ENCODE peak calls at places on chromosomes 1 and 21, in eight cellular contexts. One of them, this sample, is unnamed.

GRCh38 chr1:156483397-156483796 is 17.2 kb downstream of the MEF2D start:
- DNase-seq in A549: no peak
- DNase-seq in ureter: no peak
- DNase-seq in kidney epithelial cell: no peak
- DNase-seq in astrocyte: no peak
- DNase-seq in cardiac fibroblast: no peak
- DNase-seq in GM13976: no peak
- DNase-seq in stimulated activated CD4-positive, alpha-beta T cell treated with anti-CD3 and anti-CD28 coated beads, Interleukin-1b, Interleukin-23, amount 100 ng/mL, for 1 hour: no peak
- DNase-seq in this sample: no peak

GRCh38 chr1:8078176-8078671 is 52.1 kb upstream of the ERRFI1 start:
- DNase-seq in stimulated activated CD4-positive, alpha-beta T cell treated with anti-CD3 and anti-CD28 coated beads, Interleukin-1b, Interleukin-23, amount 100 ng/mL, for 1 hour: no peak
- DNase-seq in ureter: no peak
- DNase-seq in cardiac fibroblast: peak
- DNase-seq in kidney epithelial cell: peak
- DNase-seq in astrocyte: peak
- DNase-seq in A549: no peak
- DNase-seq in GM13976: no peak
- DNase-seq in this sample: peak

GRCh38 chr1:17680335-17680734 is 74.8 kb upstream of the ACTL8 start:
- DNase-seq in cardiac fibroblast: no peak
- DNase-seq in A549: no peak
- DNase-seq in astrocyte: no peak
- DNase-seq in kidney epithelial cell: no peak
- DNase-seq in GM13976: no peak
- DNase-seq in stimulated activated CD4-positive, alpha-beta T cell treated with anti-CD3 and anti-CD28 coated beads, Interleukin-1b, Interleukin-23, amount 100 ng/mL, for 1 hour: no peak
- DNase-seq in ureter: no peak
- DNase-seq in this sample: no peak

GRCh38 chr1:172122381-172122780 is 281.1 kb downstream of the DNM3 start:
- DNase-seq in cardiac fibroblast: no peak
- DNase-seq in astrocyte: no peak
- DNase-seq in GM13976: no peak
- DNase-seq in A549: no peak
- DNase-seq in stimulated activated CD4-positive, alpha-beta T cell treated with anti-CD3 and anti-CD28 coated beads, Interleukin-1b, Interleukin-23, amount 100 ng/mL, for 1 hour: no peak
- DNase-seq in kidney epithelial cell: no peak
- DNase-seq in ureter: no peak
- DNase-seq in this sample: no peak

GRCh38 chr1:63691672-63692425 is 82.0 kb upstream of the ROR1 start:
- DNase-seq in kidney epithelial cell: peak
- DNase-seq in ureter: peak
- DNase-seq in cardiac fibroblast: peak
- DNase-seq in GM13976: peak
- DNase-seq in stimulated activated CD4-positive, alpha-beta T cell treated with anti-CD3 and anti-CD28 coated beads, Interleukin-1b, Interleukin-23, amount 100 ng/mL, for 1 hour: no peak
- DNase-seq in A549: peak
- DNase-seq in astrocyte: peak
- DNase-seq in this sample: peak

GRCh38 chr1:157302724-157303123 is 164.5 kb upstream of the ETV3 start:
- DNase-seq in kidney epithelial cell: no peak
- DNase-seq in stimulated activated CD4-positive, alpha-beta T cell treated with anti-CD3 and anti-CD28 coated beads, Interleukin-1b, Interleukin-23, amount 100 ng/mL, for 1 hour: no peak
- DNase-seq in A549: no peak
- DNase-seq in astrocyte: no peak
- DNase-seq in GM13976: peak
- DNase-seq in ureter: no peak
- DNase-seq in cardiac fibroblast: no peak
- DNase-seq in this sample: no peak

GRCh38 chr1:152349611-152350010 is 10.2 kb downstream of the FLG2 start:
- DNase-seq in ureter: no peak
- DNase-seq in kidney epithelial cell: no peak
- DNase-seq in stimulated activated CD4-positive, alpha-beta T cell treated with anti-CD3 and anti-CD28 coated beads, Interleukin-1b, Interleukin-23, amount 100 ng/mL, for 1 hour: no peak
- DNase-seq in GM13976: no peak
- DNase-seq in A549: no peak
- DNase-seq in astrocyte: no peak
- DNase-seq in cardiac fibroblast: no peak
- DNase-seq in this sample: no peak

GRCh38 chr1:55384589-55385136 is 169.5 kb upstream of the USP24 start:
- DNase-seq in A549: no peak
- DNase-seq in astrocyte: no peak
- DNase-seq in cardiac fibroblast: no peak
- DNase-seq in kidney epithelial cell: no peak
- DNase-seq in stimulated activated CD4-positive, alpha-beta T cell treated with anti-CD3 and anti-CD28 coated beads, Interleukin-1b, Interleukin-23, amount 100 ng/mL, for 1 hour: no peak
- DNase-seq in GM13976: no peak
- DNase-seq in ureter: no peak
- DNase-seq in this sample: no peak

GRCh38 chr1:90719321-90720136 is 2.4 kb upstream of the BARHL2 start:
- DNase-seq in stimulated activated CD4-positive, alpha-beta T cell treated with anti-CD3 and anti-CD28 coated beads, Interleukin-1b, Interleukin-23, amount 100 ng/mL, for 1 hour: no peak
- DNase-seq in GM13976: peak
- DNase-seq in astrocyte: no peak
- DNase-seq in A549: no peak
- DNase-seq in kidney epithelial cell: no peak
- DNase-seq in ureter: no peak
- DNase-seq in cardiac fibroblast: no peak
- DNase-seq in this sample: no peak

GRCh38 chr1:119815361-119815760 is 4.1 kb upstream of the REG4 start:
- DNase-seq in A549: no peak
- DNase-seq in ureter: no peak
- DNase-seq in stimulated activated CD4-positive, alpha-beta T cell treated with anti-CD3 and anti-CD28 coated beads, Interleukin-1b, Interleukin-23, amount 100 ng/mL, for 1 hour: no peak
- DNase-seq in kidney epithelial cell: peak
- DNase-seq in astrocyte: peak
- DNase-seq in GM13976: no peak
- DNase-seq in cardiac fibroblast: no peak
- DNase-seq in this sample: no peak

GRCh38 chr1:4962836-4963235 is 308.4 kb downstream of the AJAP1 start:
- DNase-seq in astrocyte: no peak
- DNase-seq in GM13976: no peak
- DNase-seq in cardiac fibroblast: no peak
- DNase-seq in A549: no peak
- DNase-seq in ureter: no peak
- DNase-seq in stimulated activated CD4-positive, alpha-beta T cell treated with anti-CD3 and anti-CD28 coated beads, Interleukin-1b, Interleukin-23, amount 100 ng/mL, for 1 hour: no peak
- DNase-seq in kidney epithelial cell: peak
- DNase-seq in this sample: no peak

GRCh38 chr1:172003766-172004530 is 162.7 kb downstream of the DNM3 start:
- DNase-seq in A549: no peak
- DNase-seq in astrocyte: peak
- DNase-seq in cardiac fibroblast: no peak
- DNase-seq in GM13976: no peak
- DNase-seq in kidney epithelial cell: no peak
- DNase-seq in stimulated activated CD4-positive, alpha-beta T cell treated with anti-CD3 and anti-CD28 coated beads, Interleukin-1b, Interleukin-23, amount 100 ng/mL, for 1 hour: no peak
- DNase-seq in ureter: no peak
- DNase-seq in this sample: no peak

GRCh38 chr1:116268211-116268610 is 104.8 kb upstream of the ATP1A1 start:
- DNase-seq in astrocyte: no peak
- DNase-seq in stimulated activated CD4-positive, alpha-beta T cell treated with anti-CD3 and anti-CD28 coated beads, Interleukin-1b, Interleukin-23, amount 100 ng/mL, for 1 hour: no peak
- DNase-seq in cardiac fibroblast: peak
- DNase-seq in ureter: peak
- DNase-seq in kidney epithelial cell: no peak
- DNase-seq in A549: peak
- DNase-seq in GM13976: no peak
- DNase-seq in this sample: peak

GRCh38 chr1:112988367-112988766 is 32.4 kb upstream of the SLC16A1 start:
- DNase-seq in ureter: no peak
- DNase-seq in A549: no peak
- DNase-seq in cardiac fibroblast: no peak
- DNase-seq in astrocyte: no peak
- DNase-seq in stimulated activated CD4-positive, alpha-beta T cell treated with anti-CD3 and anti-CD28 coated beads, Interleukin-1b, Interleukin-23, amount 100 ng/mL, for 1 hour: no peak
- DNase-seq in GM13976: no peak
- DNase-seq in kidney epithelial cell: no peak
- DNase-seq in this sample: peak

GRCh38 chr1:88145752-88146151 is 538.3 kb upstream of the PKN2 start:
- DNase-seq in A549: no peak
- DNase-seq in astrocyte: no peak
- DNase-seq in kidney epithelial cell: no peak
- DNase-seq in ureter: no peak
- DNase-seq in GM13976: no peak
- DNase-seq in cardiac fibroblast: no peak
- DNase-seq in stimulated activated CD4-positive, alpha-beta T cell treated with anti-CD3 and anti-CD28 coated beads, Interleukin-1b, Interleukin-23, amount 100 ng/mL, for 1 hour: no peak
- DNase-seq in this sample: no peak

GRCh38 chr21:40829308-40829707 is 17.6 kb downstream of the DSCAM start:
- DNase-seq in astrocyte: peak
- DNase-seq in stimulated activated CD4-positive, alpha-beta T cell treated with anti-CD3 and anti-CD28 coated beads, Interleukin-1b, Interleukin-23, amount 100 ng/mL, for 1 hour: no peak
- DNase-seq in ureter: no peak
- DNase-seq in kidney epithelial cell: no peak
- DNase-seq in cardiac fibroblast: no peak
- DNase-seq in A549: no peak
- DNase-seq in GM13976: no peak
- DNase-seq in this sample: no peak